ENCODE peak calls at places on chromosomes 5 and 9, in eight cellular contexts. U is foreskin fibroblast, T is WERI-Rb-1, K is fibroblast of mammary gland, H is heart left ventricle, Y is fibroblast of pulmonary artery, F is esophagus muscularis mucosa, V is GM10248. G is an unnamed sample.

GRCh38 chr5:80141147-80141671 is 106.1 kb downstream of the THBS4 start:
- DNase-seq in U (peak), T (peak), K (peak), H (peak), Y (peak), F (peak), V (no peak), G (no peak)

GRCh38 chr9:134158753-134159392 is 5.5 kb downstream of the RNU6ATAC start:
- DNase-seq in U (no peak), T (no peak), K (no peak), H (no peak), Y (no peak), F (no peak), V (no peak), G (no peak)

GRCh38 chr5:139637438-139638089 is 10.6 kb upstream of the CXXC5 start:
- DNase-seq in U (peak), T (peak), K (peak), H (peak), Y (peak), F (peak), V (peak), G (peak)

GRCh38 chr9:136079211-136079915 is 15.7 kb downstream of the NACC2 start:
- DNase-seq in U (no peak), T (no peak), K (no peak), H (peak), Y (no peak), F (no peak), V (no peak), G (no peak)

GRCh38 chr5:173924899-173925298 is 36.8 kb downstream of the CPEB4 start:
- DNase-seq in U (no peak), T (no peak), K (no peak), H (no peak), Y (no peak), F (no peak), V (no peak), G (no peak)

GRCh38 chr9:107789001-107789710 is 299.6 kb upstream of the KLF4 start:
- DNase-seq in U (no peak), T (no peak), K (peak), H (no peak), Y (no peak), F (no peak), V (no peak), G (no peak)

GRCh38 chr5:103021310-103021709 is 98.6 kb downstream of the GIN1 start:
- DNase-seq in U (peak), T (no peak), K (peak), H (no peak), Y (no peak), F (no peak), V (no peak), G (no peak)

GRCh38 chr5:173010021-173010420 is 26.4 kb downstream of the ATP6V0E1 start:
- DNase-seq in U (peak), T (no peak), K (peak), H (no peak), Y (no peak), F (no peak), V (no peak), G (peak)

GRCh38 chr9:126390923-126391322 is 64.3 kb downstream of the MVB12B start:
- DNase-seq in U (no peak), T (no peak), K (no peak), H (peak), Y (no peak), F (no peak), V (no peak), G (no peak)

GRCh38 chr9:95509851-95510529 is 6.8 kb downstream of the PTCH1 start:
- DNase-seq in U (no peak), T (no peak), K (no peak), H (peak), Y (peak), F (no peak), V (no peak), G (peak)

GRCh38 chr5:96692436-96692835 is 30.3 kb downstream of the CAST start:
- DNase-seq in U (peak), T (no peak), K (peak), H (no peak), Y (peak), F (no peak), V (no peak), G (no peak)

GRCh38 chr9:96660693-96661248 is 5.7 kb upstream of the PRXL2C start:
- DNase-seq in U (no peak), T (no peak), K (no peak), H (no peak), Y (no peak), F (no peak), V (no peak), G (no peak)

GRCh38 chr5:40386293-40386692 is 293.4 kb upstream of the PTGER4 start:
- DNase-seq in U (no peak), T (no peak), K (no peak), H (no peak), Y (no peak), F (no peak), V (no peak), G (peak)

GRCh38 chr5:56506586-56506985 is 273.5 kb upstream of the ANKRD55 start:
- DNase-seq in U (peak), T (no peak), K (no peak), H (no peak), Y (peak), F (no peak), V (no peak), G (no peak)

GRCh38 chr9:7147136-7148090 is 389.6 kb downstream of the KDM4C start:
- DNase-seq in U (no peak), T (no peak), K (no peak), H (peak), Y (no peak), F (peak), V (no peak), G (no peak)

GRCh38 chr5:115543931-115544370 is 624 bp downstream of the FEM1C start:
- DNase-seq in U (no peak), T (peak), K (peak), H (peak), Y (peak), F (no peak), V (peak), G (peak)

GRCh38 chr5:139474815-139475791 is 4.3 kb downstream of the SMIM33 start:
- DNase-seq in U (peak), T (peak), K (peak), H (no peak), Y (peak), F (no peak), V (no peak), G (peak)

GRCh38 chr5:179371681-179372675 is 26.7 kb upstream of the ADAMTS2 start:
- DNase-seq in U (peak), T (peak), K (no peak), H (no peak), Y (no peak), F (no peak), V (no peak), G (no peak)

GRCh38 chr5:10987291-10987806 is 226.3 kb upstream of the DAP start:
- DNase-seq in U (no peak), T (no peak), K (peak), H (no peak), Y (no peak), F (no peak), V (no peak), G (no peak)

GRCh38 chr5:10989577-10990263 is 228.7 kb upstream of the DAP start:
- DNase-seq in U (no peak), T (no peak), K (no peak), H (no peak), Y (no peak), F (no peak), V (no peak), G (no peak)

GRCh38 chr5:10985711-10986110 is 224.7 kb upstream of the DAP start:
- DNase-seq in U (no peak), T (no peak), K (no peak), H (no peak), Y (no peak), F (no peak), V (no peak), G (no peak)

GRCh38 chr5:10988637-10989036 is 227.6 kb upstream of the DAP start:
- DNase-seq in U (no peak), T (no peak), K (no peak), H (no peak), Y (no peak), F (no peak), V (no peak), G (no peak)

DNA sequence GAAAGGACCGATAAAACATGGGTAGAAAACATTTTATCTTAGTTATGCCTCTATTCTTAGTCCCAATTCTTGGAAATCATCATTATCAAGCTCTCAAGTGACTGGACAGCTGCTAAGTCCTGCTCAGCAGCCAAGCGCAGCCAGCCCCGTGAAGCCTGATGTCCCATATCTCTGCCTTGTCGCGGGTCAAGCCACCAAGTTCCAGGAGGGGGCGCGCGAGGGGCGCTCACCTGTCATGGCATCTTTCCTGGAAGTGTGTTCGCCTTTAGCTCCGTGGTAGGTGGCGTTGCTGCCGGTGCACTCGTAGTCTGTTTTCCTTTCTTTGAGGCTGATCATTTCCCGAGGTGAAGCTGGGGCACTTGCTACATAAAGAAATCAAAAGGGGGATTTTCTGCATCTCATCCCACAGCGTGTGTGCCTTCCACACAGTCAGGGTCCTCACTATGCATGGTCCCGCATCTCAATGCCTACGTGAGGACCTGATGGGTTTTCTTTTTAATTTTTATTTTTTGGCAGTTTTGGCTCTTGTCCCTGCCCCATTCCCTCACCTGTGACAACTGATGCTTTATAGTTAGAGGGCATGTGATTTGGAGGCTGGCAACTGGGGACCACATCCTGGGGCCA is 227.0 kb upstream of the DAP start:
- DNase-seq in U (no peak), T (peak), K (peak), H (peak), Y (peak), F (no peak), V (peak), G (peak)
- TF ChIP-seq CTCF in U (peak), T (peak), K (peak), H (peak), Y (peak), F (peak), V (peak), G (peak)

GRCh38 chr5:141373673-141374317 is at the start of gene PCDHGA6:
- DNase-seq in U (peak), T (no peak), K (peak), H (no peak), Y (peak), F (no peak), V (no peak), G (no peak)

GRCh38 chr5:141366016-141366896 is 2.3 kb downstream of the PCDHGA5 start:
- DNase-seq in U (no peak), T (no peak), K (no peak), H (no peak), Y (no peak), F (no peak), V (no peak), G (no peak)

GRCh38 chr5:141374627-141375026 is 936 bp downstream of the PCDHGA6 start:
- DNase-seq in U (no peak), T (no peak), K (no peak), H (no peak), Y (no peak), F (no peak), V (no peak), G (no peak)

GRCh38 chr5:141371572-141372475 is 1.8 kb downstream of the PCDHGB3 start:
- DNase-seq in U (no peak), T (no peak), K (no peak), H (peak), Y (no peak), F (no peak), V (no peak), G (no peak)

GRCh38 chr5:141369994-141370848 is at the start of gene PCDHGB3:
- DNase-seq in U (peak), T (no peak), K (peak), H (peak), Y (peak), F (no peak), V (peak), G (peak)
- TF ChIP-seq CTCF in U (peak), T (no peak), K (peak), H (peak), Y (peak), F (no peak), V (peak), G (peak)

DNA sequence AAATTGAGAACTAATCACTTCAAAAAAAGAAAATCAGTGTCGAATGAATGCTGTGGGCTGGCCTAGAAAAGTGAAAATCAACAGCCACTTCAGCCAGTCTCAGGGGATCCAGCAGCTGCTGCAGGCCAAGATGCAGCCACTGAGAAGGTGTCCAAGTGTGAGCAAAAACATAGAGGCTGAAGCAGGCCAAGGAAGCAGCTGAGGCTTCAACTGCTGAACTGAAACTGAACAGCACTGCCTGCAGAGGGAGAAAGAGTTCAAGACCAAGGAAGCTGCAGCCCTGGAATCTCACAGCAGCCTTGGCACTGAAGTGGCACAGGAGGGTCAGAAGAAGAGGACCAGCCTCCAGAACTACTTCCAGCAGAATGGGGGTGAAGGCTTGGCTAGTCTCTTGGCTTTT is 15.8 kb upstream of the SLC36A3 start:
- DNase-seq in U (no peak), T (peak), K (peak), H (peak), Y (peak), F (peak), V (peak), G (no peak)
- TF ChIP-seq CTCF in U (no peak), T (peak), K (peak), H (no peak), Y (peak), F (no peak), V (peak), G (no peak)

GRCh38 chr5:60226128-60226527 is 332.6 kb upstream of the PDE4D start:
- DNase-seq in U (no peak), T (no peak), K (no peak), H (no peak), Y (no peak), F (no peak), V (no peak), G (no peak)
- TF ChIP-seq CTCF in U (no peak), T (no peak), K (no peak), H (no peak), Y (no peak), F (no peak), V (no peak), G (no peak)

GRCh38 chr5:136374003-136374402 is 8.7 kb upstream of the TRPC7 start:
- DNase-seq in U (peak), T (peak), K (peak), H (no peak), Y (peak), F (no peak), V (no peak), G (no peak)
- TF ChIP-seq CTCF in U (peak), T (peak), K (peak), H (no peak), Y (peak), F (no peak), V (peak), G (no peak)

G was measured in activated CD8-positive, alpha-beta T cell treated with anti-CD3 and anti-CD28 coated beads for 36 hours.